ENCODE peak calls at places on chromosomes 3 and 15, in nine cellular contexts. Y is GM23248; P is T-helper 17 cell; B is CD8-positive, alpha-beta memory T cell; A is globus pallidus; R is mesendoderm; C is activated T-cell treated with anti-CD3 and anti-CD28 coated beads, Interleukin-2, amount 50 U/mL, for 24 hours; Z is activated B cell treated with CpG ODN at 0.5 μM for 24 hours; J is Calu3. Q is an unnamed sample.

GRCh38 chr3:151345854-151346253 is 16.5 kb upstream of the P2RY13 start:
- DNase-seq in Y (peak), P (no peak), B (no peak), A (no peak), R (no peak), C (no peak), Z (no peak), J (no peak), Q (peak)

GRCh38 chr3:46929324-46929723 is 47.2 kb downstream of the CCDC12 start:
- DNase-seq in Y (no peak), P (no peak), B (no peak), A (no peak), R (no peak), C (no peak), Z (no peak), J (no peak), Q (no peak)

GRCh38 chr15:33693166-33693830 is 275.0 kb upstream of the CHRM5 start:
- DNase-seq in Y (no peak), P (no peak), B (no peak), A (no peak), R (no peak), C (no peak), Z (no peak), J (no peak), Q (no peak)

GRCh38 chr15:65884511-65884910 is 15.2 kb downstream of the RAB11A start:
- DNase-seq in Y (no peak), P (no peak), B (no peak), A (no peak), R (no peak), C (no peak), Z (no peak), J (no peak), Q (no peak)

GRCh38 chr3:143172313-143173054 is 52.9 kb downstream of the CHST2 start:
- DNase-seq in Y (no peak), P (no peak), B (no peak), A (no peak), R (no peak), C (no peak), Z (no peak), J (no peak), Q (no peak)

GRCh38 chr3:41854956-41855355 is 106.9 kb downstream of the ULK4 start:
- DNase-seq in Y (no peak), P (no peak), B (no peak), A (no peak), R (no peak), C (no peak), Z (no peak), J (no peak), Q (no peak)

GRCh38 chr3:151182349-151183079 is 20.5 kb downstream of the GPR171 start:
- DNase-seq in Y (no peak), P (no peak), B (no peak), A (no peak), R (no peak), C (no peak), Z (no peak), J (no peak), Q (no peak)

GRCh38 chr15:43230640-43231115 is 9.9 kb upstream of the EPB42 start:
- DNase-seq in Y (peak), P (no peak), B (no peak), A (no peak), R (peak), C (no peak), Z (no peak), J (no peak), Q (no peak)

GRCh38 chr3:112848196-112848595 is 1.5 kb upstream of the CD200R1L start:
- DNase-seq in Y (no peak), P (no peak), B (peak), A (no peak), R (no peak), C (no peak), Z (no peak), J (no peak), Q (no peak)

GRCh38 chr3:47013231-47013630 is 33.8 kb downstream of the NBEAL2 start:
- DNase-seq in Y (no peak), P (no peak), B (no peak), A (no peak), R (no peak), C (no peak), Z (no peak), J (no peak), Q (no peak)

GRCh38 chr3:191393146-191393545 is 62.8 kb upstream of the UTS2B start:
- DNase-seq in Y (no peak), P (no peak), B (no peak), A (no peak), R (no peak), C (no peak), Z (no peak), J (no peak), Q (no peak)

GRCh38 chr3:152021951-152022461 is 148.6 kb downstream of the SUCNR1 start:
- DNase-seq in Y (peak), P (no peak), B (no peak), A (no peak), R (no peak), C (peak), Z (no peak), J (peak), Q (peak)

GRCh38 chr3:191688756-191689433 is 227.9 kb downstream of the PYDC2 start:
- DNase-seq in Y (no peak), P (no peak), B (no peak), A (no peak), R (peak), C (no peak), Z (no peak), J (no peak), Q (no peak)

GRCh38 chr3:194494951-194495374 is 8.2 kb upstream of the ATP13A3 start:
- DNase-seq in Y (no peak), P (no peak), B (no peak), A (no peak), R (no peak), C (no peak), Z (no peak), J (no peak), Q (no peak)

GRCh38 chr15:67571643-67572415 is 29.3 kb downstream of the MAP2K5 start:
- DNase-seq in Y (no peak), P (no peak), B (no peak), A (no peak), R (no peak), C (no peak), Z (no peak), J (no peak), Q (peak)

GRCh38 chr3:107496855-107497254 is 25.9 kb upstream of the BBX start:
- DNase-seq in Y (no peak), P (no peak), B (no peak), A (no peak), R (no peak), C (no peak), Z (no peak), J (no peak), Q (no peak)

GRCh38 chr15:50218691-50219090 is 36.7 kb downstream of the SLC27A2 start:
- DNase-seq in Y (no peak), P (no peak), B (no peak), A (no peak), R (no peak), C (no peak), Z (no peak), J (no peak), Q (no peak)

GRCh38 chr15:78751602-78751979 is 59.7 kb downstream of the ADAMTS7 start:
- DNase-seq in Y (no peak), P (no peak), B (no peak), A (no peak), R (no peak), C (no peak), Z (no peak), J (no peak), Q (no peak)

GRCh38 chr3:4723921-4724698 is 231.0 kb downstream of the ITPR1 start:
- DNase-seq in Y (no peak), P (no peak), B (no peak), A (no peak), R (no peak), C (no peak), Z (no peak), J (no peak), Q (no peak)

GRCh38 chr3:170038434-170039110 is 777 bp downstream of the GPR160 start:
- DNase-seq in Y (peak), P (no peak), B (peak), A (no peak), R (peak), C (peak), Z (peak), J (peak), Q (peak)

GRCh38 chr3:181279239-181279565 is 289.7 kb upstream of the DNAJC19 start:
- DNase-seq in Y (no peak), P (no peak), B (no peak), A (peak), R (no peak), C (no peak), Z (no peak), J (no peak), Q (no peak)

GRCh38 chr3:100048248-100048647 is 66.1 kb downstream of the FILIP1L start:
- DNase-seq in Y (no peak), P (no peak), B (no peak), A (no peak), R (no peak), C (no peak), Z (no peak), J (no peak), Q (no peak)

GRCh38 chr3:107975529-107976203 is 115.2 kb downstream of the CD47 start:
- DNase-seq in Y (no peak), P (no peak), B (peak), A (no peak), R (no peak), C (no peak), Z (no peak), J (no peak), Q (no peak)

GRCh38 chr3:128846501-128846900 is 32.9 kb upstream of the ACAD9 start:
- DNase-seq in Y (no peak), P (no peak), B (no peak), A (no peak), R (no peak), C (no peak), Z (no peak), J (no peak), Q (no peak)